ENCODE peak calls at places on chromosomes 16 and 17, in four cellular contexts. V, J, Q and M are unnamed samples.

GRCh38 chr16:9412362-9413311 is 321.2 kb downstream of the HAPSTR1 start:
- DNase-seq in J (no peak), V (no peak), Q (no peak), M (no peak)

GRCh38 chr16:86347090-86347489 is 163.2 kb upstream of the FOXF1 start:
- DNase-seq in V (no peak), J (no peak), Q (no peak), M (no peak)

GRCh38 chr17:42184717-42185496 is at the start of gene HCRT:
- DNase-seq in Q (no peak), V (no peak), J (no peak), M (no peak)

GRCh38 chr16:89670496-89671431 is 13.1 kb downstream of the SPATA33 start:
- DNase-seq in V (no peak), J (no peak), Q (peak; percentile 21), M (no peak)

GRCh38 chr17:11488407-11488806 is 109.9 kb upstream of the DNAH9 start:
- DNase-seq in Q (no peak), J (no peak), V (no peak), M (no peak)

GRCh38 chr17:17354560-17355357 is 51.6 kb downstream of the NT5M start:
- DNase-seq in V (peak; percentile 78), J (peak; percentile 4), Q (peak; percentile 47), M (peak; percentile 88)

GRCh38 chr16:67015317-67015731 is 13.6 kb upstream of the CBFB start:
- DNase-seq in V (peak; percentile 37), J (no peak), Q (no peak), M (no peak)

GRCh38 chr17:54493691-54494090 is 407.0 kb upstream of the TOM1L1 start:
- DNase-seq in V (no peak), Q (no peak), J (no peak), M (no peak)

GRCh38 chr16:15636392-15636873 is 6.5 kb downstream of the MARF1 start:
- DNase-seq in V (no peak), Q (no peak), J (no peak), M (no peak)

GRCh38 chr17:67027031-67027628 is 17.2 kb upstream of the CACNG1 start:
- DNase-seq in J (no peak), V (no peak), Q (no peak), M (no peak)

GRCh38 chr16:78925071-78925714 is 675.3 kb downstream of the MAF start:
- DNase-seq in V (peak; percentile 60), J (no peak), Q (peak; percentile 24), M (peak; percentile 65)

GRCh38 chr17:83192161-83192788 is 112.9 kb downstream of the METRNL start:
- DNase-seq in V (no peak), J (no peak), Q (no peak), M (peak; percentile 16)

GRCh38 chr16:86919073-86919472 is 340.7 kb downstream of the FOXL1 start:
- DNase-seq in Q (no peak), J (no peak), V (no peak), M (no peak)

GRCh38 chr16:56710181-56710737 is 19.7 kb upstream of the NUP93 start:
- DNase-seq in J (no peak), Q (no peak), V (no peak), M (no peak)

GRCh38 chr17:924711-925480 is 54.7 kb downstream of the NXN start:
- DNase-seq in Q (no peak), V (no peak), J (no peak), M (no peak)

GRCh38 chr16:10878328-10878643 is 1.3 kb downstream of the CIITA start:
- DNase-seq in V (no peak), Q (no peak), J (no peak), M (no peak)

GRCh38 chr17:73042809-73043685 is 49.4 kb downstream of the SLC39A11 start:
- DNase-seq in Q (no peak), J (no peak), V (no peak), M (no peak)

GRCh38 chr16:8675183-8676159 is 1.1 kb downstream of the ABAT start:
- DNase-seq in V (no peak), J (no peak), Q (peak; percentile 96), M (no peak)

GRCh38 chr16:12081048-12081404 is 104.5 kb downstream of the SNX29 start:
- DNase-seq in Q (no peak), J (no peak), V (no peak), M (no peak)

GRCh38 chr16:54931757-54932660 is 1.3 kb downstream of the IRX5 start:
- DNase-seq in Q (no peak), J (no peak), V (no peak), M (no peak)

GRCh38 chr17:42286411-42287295 is 1.6 kb upstream of the STAT5A start:
- DNase-seq in J (no peak), V (peak; percentile 71), Q (no peak), M (no peak)

GRCh38 chr17:31488264-31488981 is 96.9 kb downstream of the RAB11FIP4 start:
- DNase-seq in Q (no peak), J (no peak), V (no peak), M (no peak)

GRCh38 chr17:61833536-61834203 is 29.7 kb downstream of the BRIP1 start:
- DNase-seq in Q (no peak), J (no peak), V (no peak), M (no peak)

GRCh38 chr17:39818282-39819000 is 45.7 kb downstream of the IKZF3 start:
- DNase-seq in J (no peak), Q (no peak), V (no peak), M (no peak)

GRCh38 chr17:82294086-82294773 is 20.7 kb upstream of the CSNK1D start:
- DNase-seq in V (no peak), Q (no peak), J (no peak), M (no peak)

GRCh38 chr17:2697611-2698162 is 13.9 kb downstream of the CLUH start:
- DNase-seq in J (no peak), Q (no peak), V (no peak), M (no peak)

GRCh38 chr17:39141915-39142664 is 9.3 kb downstream of the PLXDC1 start:
- DNase-seq in V (no peak), Q (no peak), J (no peak), M (no peak)

GRCh38 chr17:73228748-73229236 is 32.9 kb downstream of the CPSF4L start:
- DNase-seq in Q (peak; percentile 63), J (no peak), V (peak; percentile 88), M (no peak)

GRCh38 chr16:22685162-22685830 is 128.7 kb upstream of the HS3ST2 start:
- DNase-seq in V (no peak), Q (no peak), J (no peak), M (no peak)

DNA sequence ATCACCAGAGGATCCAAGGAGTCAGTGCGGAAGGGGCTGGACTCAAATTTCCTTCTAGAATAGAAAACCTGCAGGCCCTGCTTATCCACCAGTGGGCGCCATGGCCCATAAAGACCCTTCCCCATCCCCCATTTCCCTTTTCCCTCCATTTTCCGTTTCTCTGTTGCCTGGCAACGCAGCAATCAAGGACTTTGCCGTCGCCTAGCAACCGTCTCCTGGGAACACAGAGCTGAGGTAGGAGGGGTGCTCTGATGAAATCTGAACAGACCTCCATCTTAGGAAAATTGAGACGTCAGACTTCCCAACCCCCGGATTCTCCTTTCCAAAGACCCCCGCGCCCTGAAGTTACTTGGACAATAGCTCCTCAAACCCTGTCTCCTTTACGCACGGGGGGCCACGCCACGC is 5.7 kb downstream of the DLG4 start:
- DNase-seq in J (no peak), Q (peak; percentile 86), V (peak; percentile 80), M (peak; percentile 92)
- TF ChIP-seq HDAC6 in J (no peak), Q (no peak), V (no peak), M (no peak)

GRCh38 chr16:70769761-70770160 is 31.2 kb downstream of the VAC14 start:
- DNase-seq in Q (no peak), V (no peak), J (no peak), M (no peak)

GRCh38 chr16:70772493-70772892 is 28.5 kb downstream of the VAC14 start:
- DNase-seq in J (no peak), Q (no peak), V (peak; percentile 18), M (no peak)

GRCh38 chr16:70770291-70770967 is 30.5 kb downstream of the VAC14 start:
- DNase-seq in J (no peak), Q (peak; percentile 48), V (no peak), M (no peak)

GRCh38 chr16:70769131-70769530 is 31.8 kb downstream of the VAC14 start:
- DNase-seq in Q (no peak), V (no peak), J (no peak), M (no peak)

DNA sequence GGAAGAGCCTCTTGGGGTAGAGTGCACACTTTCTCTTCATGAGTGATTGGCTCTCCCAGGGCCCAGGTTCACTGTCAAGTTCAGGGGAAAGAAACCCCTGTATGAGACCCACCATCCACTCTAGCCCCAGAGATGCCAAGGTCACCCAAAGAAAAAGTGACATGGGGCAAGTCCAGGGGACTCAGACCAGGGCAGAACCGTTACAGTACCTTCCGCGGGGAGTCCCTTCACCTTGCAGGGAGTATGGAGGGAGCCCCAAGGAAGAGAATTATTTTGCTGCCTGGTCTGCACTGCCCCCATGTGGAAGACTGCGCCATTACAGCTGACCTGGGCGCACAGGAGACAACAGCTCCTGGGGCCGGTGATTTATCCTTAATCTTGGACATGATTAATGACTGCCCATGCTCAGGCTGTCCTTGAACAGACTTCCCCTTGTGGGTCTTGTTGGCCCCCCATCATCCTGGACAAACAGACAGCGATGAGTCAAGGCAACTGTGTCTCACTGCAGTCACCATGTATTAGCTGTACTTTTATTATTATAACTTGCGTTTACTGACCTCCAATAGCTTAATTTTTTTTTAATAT is 29.9 kb downstream of the VAC14 start:
- DNase-seq in Q (peak; percentile 55), J (no peak), V (peak; percentile 84), M (peak; percentile 96)
- TF ChIP-seq HDAC6 in Q (no peak), J (no peak), V (no peak), M (no peak)

DNA sequence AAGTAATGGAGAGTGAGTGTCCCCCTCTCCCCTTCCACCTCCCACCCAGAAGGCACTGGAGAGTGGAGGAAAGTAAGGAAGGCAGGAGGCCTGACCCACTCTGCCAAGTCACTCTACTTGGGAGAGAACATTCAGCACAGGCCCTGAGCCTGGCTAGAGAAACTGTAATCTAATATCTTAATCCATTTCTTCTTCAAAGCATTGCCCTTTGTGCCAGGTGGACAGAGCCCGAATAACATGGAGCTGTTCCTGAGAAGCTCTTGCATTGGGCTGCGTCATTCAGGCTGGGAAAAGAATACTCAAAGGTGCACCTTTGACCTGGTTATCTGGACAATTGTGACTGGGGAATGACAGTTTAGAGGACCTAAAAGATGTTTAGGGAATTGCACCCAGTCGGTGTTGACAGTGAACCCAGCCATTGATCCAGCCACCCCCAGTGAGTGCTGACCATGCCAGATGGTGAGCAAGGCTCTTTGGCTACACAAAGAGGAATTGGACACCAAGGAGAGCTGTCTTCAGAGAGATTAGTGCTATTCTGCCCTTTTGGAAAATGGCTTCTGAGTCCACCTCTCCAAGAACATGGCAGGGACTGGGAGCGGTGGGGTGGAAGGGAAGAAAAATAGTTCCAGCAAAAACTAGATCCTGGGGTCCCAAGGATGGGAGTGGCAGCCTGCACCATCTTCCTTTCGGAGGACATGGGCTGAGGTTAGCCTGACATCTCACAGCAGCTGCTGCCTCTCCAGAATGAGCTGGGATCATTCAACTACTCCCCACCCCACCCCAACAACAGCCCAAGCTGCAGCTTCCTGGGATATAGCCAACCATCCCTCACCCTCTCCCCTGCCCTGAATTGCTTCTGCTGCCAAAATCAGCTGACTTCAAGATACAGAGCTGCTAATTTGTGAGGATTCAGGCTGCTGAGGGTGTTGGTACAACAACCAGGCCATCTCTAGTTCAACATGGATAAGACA is 11.6 kb upstream of the NOG start:
- DNase-seq in Q (no peak), V (no peak), J (no peak), M (no peak)
- TF ChIP-seq HDAC6 in Q (no peak), V (no peak), J (no peak), M (no peak)

DNA sequence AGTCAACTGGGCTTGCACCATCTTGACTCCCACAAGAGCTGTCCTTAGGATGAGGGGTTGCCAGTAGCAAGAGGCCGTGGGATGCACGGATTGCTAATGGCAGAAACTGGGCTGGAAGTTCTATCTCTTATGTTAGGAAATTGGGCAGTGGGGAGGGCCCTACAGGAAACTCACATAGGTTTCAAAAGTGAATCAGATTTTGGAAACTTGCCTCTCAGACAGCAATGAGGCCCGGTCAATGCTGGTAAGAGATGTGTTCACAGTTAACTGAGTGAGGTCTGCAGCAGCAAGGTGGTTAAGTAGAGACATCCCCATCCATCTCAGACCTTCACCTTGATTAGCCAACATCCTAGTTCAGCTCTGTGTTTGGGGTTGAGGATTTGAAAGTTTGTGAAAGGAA is 164.7 kb downstream of the ABCA8 start:
- DNase-seq in Q (no peak), J (no peak), V (no peak), M (no peak)
- TF ChIP-seq HDAC6 in Q (no peak), J (no peak), V (no peak), M (no peak)